ENCODE peak calls at places on chromosome 11, in five cellular contexts. One of them, this sample, is unnamed.

GRCh38 chr11:27362032-27362431 is 983 bp downstream of the CCDC34 start:
- DNase-seq in HCT116: no peak
- DNase-seq in HepG2: no peak
- DNase-seq in K562: no peak
- DNase-seq in GM12878: no peak
- DNase-seq in this sample: no peak

GRCh38 chr11:5597953-5598352 is 1.5 kb downstream of the TRIM6 start:
- DNase-seq in HCT116: no peak
- DNase-seq in HepG2: no peak
- DNase-seq in K562: no peak
- DNase-seq in GM12878: no peak
- DNase-seq in this sample: no peak

GRCh38 chr11:1851437-1852180 is 1.3 kb upstream of the LSP1 start:
- DNase-seq in HCT116: no peak
- DNase-seq in HepG2: no peak
- DNase-seq in K562: no peak
- DNase-seq in GM12878: no peak
- DNase-seq in this sample: no peak

GRCh38 chr11:16876840-16877239 is 137.4 kb downstream of the PLEKHA7 start:
- DNase-seq in HCT116: no peak
- DNase-seq in HepG2: no peak
- DNase-seq in K562: no peak
- DNase-seq in GM12878: no peak
- DNase-seq in this sample: no peak

GRCh38 chr11:45538939-45539338 is 126.5 kb downstream of the CHST1 start:
- DNase-seq in HCT116: no peak
- DNase-seq in HepG2: no peak
- DNase-seq in K562: no peak
- DNase-seq in GM12878: no peak
- DNase-seq in this sample: no peak

GRCh38 chr11:95545116-95545875 is 244.3 kb downstream of the FAM76B start:
- DNase-seq in HCT116: peak; percentile 2
- DNase-seq in HepG2: no peak
- DNase-seq in K562: peak; percentile 29
- DNase-seq in GM12878: no peak
- DNase-seq in this sample: no peak

GRCh38 chr11:114026355-114026754 is 33.2 kb upstream of the ZBTB16 start:
- DNase-seq in HCT116: no peak
- DNase-seq in HepG2: peak; percentile 18
- DNase-seq in K562: peak; percentile 52
- DNase-seq in GM12878: no peak
- DNase-seq in this sample: peak; percentile 10

GRCh38 chr11:129287920-129288319 is 87.7 kb upstream of the BARX2 start:
- DNase-seq in HCT116: no peak
- DNase-seq in HepG2: no peak
- DNase-seq in K562: no peak
- DNase-seq in GM12878: no peak
- DNase-seq in this sample: no peak

GRCh38 chr11:119673389-119674336 is 55.3 kb downstream of the NECTIN1 start:
- DNase-seq in HCT116: no peak
- DNase-seq in HepG2: no peak
- DNase-seq in K562: no peak
- DNase-seq in GM12878: peak; percentile 88
- DNase-seq in this sample: no peak

GRCh38 chr11:126288237-126288636 is 5.3 kb downstream of the TIRAP start:
- DNase-seq in HCT116: no peak
- DNase-seq in HepG2: no peak
- DNase-seq in K562: no peak
- DNase-seq in GM12878: no peak
- DNase-seq in this sample: no peak

GRCh38 chr11:57800444-57801184 is 39.0 kb downstream of the CTNND1 start:
- DNase-seq in HCT116: peak; percentile 51
- DNase-seq in HepG2: peak; percentile 98
- DNase-seq in K562: peak; percentile 70
- DNase-seq in GM12878: peak; percentile 56
- DNase-seq in this sample: no peak

GRCh38 chr11:64745219-64745522 is 1.2 kb upstream of the RASGRP2 start:
- DNase-seq in HCT116: no peak
- DNase-seq in HepG2: no peak
- DNase-seq in K562: no peak
- DNase-seq in GM12878: no peak
- DNase-seq in this sample: no peak

GRCh38 chr11:64745523-64746328 is 1.8 kb upstream of the RASGRP2 start:
- DNase-seq in HCT116: no peak
- DNase-seq in HepG2: no peak
- DNase-seq in K562: peak; percentile 91
- DNase-seq in GM12878: no peak
- DNase-seq in this sample: no peak

GRCh38 chr11:64747961-64748715 is 4.2 kb upstream of the RASGRP2 start:
- DNase-seq in HCT116: no peak
- DNase-seq in HepG2: no peak
- DNase-seq in K562: no peak
- DNase-seq in GM12878: no peak
- DNase-seq in this sample: no peak

GRCh38 chr11:64744544-64745218 is 739 bp upstream of the RASGRP2 start:
- DNase-seq in HCT116: no peak
- DNase-seq in HepG2: no peak
- DNase-seq in K562: peak; percentile 88
- DNase-seq in GM12878: no peak
- DNase-seq in this sample: no peak

GRCh38 chr11:64746486-64746885 is 2.5 kb upstream of the RASGRP2 start:
- DNase-seq in HCT116: no peak
- DNase-seq in HepG2: no peak
- DNase-seq in K562: no peak
- DNase-seq in GM12878: no peak
- DNase-seq in this sample: no peak
- H2AFZ ChIP-seq in HCT116: no peak overlapping the region
- H2AFZ ChIP-seq in HepG2: no peak overlapping the region
- H2AFZ ChIP-seq in K562: peak overlapping the region; percentile 39
- H2AFZ ChIP-seq in GM12878: no peak overlapping the region
- H2AFZ ChIP-seq in this sample: no peak overlapping the region

GRCh38 chr11:47331454-47332302 is 20.8 kb downstream of the MYBPC3 start:
- DNase-seq in HCT116: no peak
- DNase-seq in HepG2: no peak
- DNase-seq in K562: no peak
- DNase-seq in GM12878: no peak
- DNase-seq in this sample: no peak

GRCh38 chr11:47332303-47332711 is 20.2 kb downstream of the MYBPC3 start:
- DNase-seq in HCT116: no peak
- DNase-seq in HepG2: no peak
- DNase-seq in K562: no peak
- DNase-seq in GM12878: no peak
- DNase-seq in this sample: no peak

GRCh38 chr11:47329431-47329993 is 23.0 kb downstream of the MYBPC3 start:
- DNase-seq in HCT116: no peak
- DNase-seq in HepG2: no peak
- DNase-seq in K562: no peak
- DNase-seq in GM12878: no peak
- DNase-seq in this sample: no peak

GRCh38 chr11:47328449-47329390 is 23.8 kb downstream of the MYBPC3 start:
- DNase-seq in HCT116: no peak
- DNase-seq in HepG2: no peak
- DNase-seq in K562: no peak
- DNase-seq in GM12878: peak; percentile 25
- DNase-seq in this sample: no peak

GRCh38 chr11:47330002-47330911 is 22.2 kb downstream of the MYBPC3 start:
- DNase-seq in HCT116: no peak
- DNase-seq in HepG2: no peak
- DNase-seq in K562: no peak
- DNase-seq in GM12878: no peak
- DNase-seq in this sample: no peak
- TF ChIP-seq ATF3 in HCT116: no peak
- TF ChIP-seq ATF3 in HepG2: no peak
- TF ChIP-seq ATF3 in K562: no peak
- TF ChIP-seq ATF3 in GM12878: no peak
- TF ChIP-seq ATF3 in this sample: no peak

DNA sequence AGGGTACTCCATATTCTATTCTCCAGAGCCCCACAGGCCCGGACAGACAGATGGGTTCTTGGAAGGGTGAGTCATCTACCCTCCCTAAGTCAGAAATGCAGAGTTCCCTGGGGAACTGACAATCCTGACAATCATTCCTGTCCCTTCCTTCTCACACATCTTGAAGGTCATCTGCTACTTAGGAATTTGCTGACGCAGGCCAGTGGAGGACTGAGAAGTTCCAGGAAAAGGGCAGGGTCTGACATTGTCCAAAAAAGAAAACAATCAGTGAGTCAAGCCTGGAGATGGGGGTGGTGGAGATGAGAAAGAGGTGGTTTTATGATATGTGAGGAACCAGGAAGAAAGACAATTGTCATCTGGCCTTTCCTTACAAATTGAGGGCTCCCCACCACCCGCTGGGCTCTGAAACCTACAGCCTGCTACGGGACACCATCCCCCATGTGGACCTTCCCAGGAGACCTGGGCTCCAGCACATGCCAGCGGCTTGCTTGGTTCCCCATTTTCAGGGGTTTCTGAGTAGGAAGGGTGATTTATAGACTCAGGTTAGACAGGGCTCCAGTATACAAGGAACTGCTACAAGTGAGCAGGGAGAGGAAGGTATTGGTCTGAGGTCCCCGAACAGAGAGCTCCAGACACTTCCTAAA is 12.9 kb downstream of the CD59 start:
- DNase-seq in HCT116: peak; percentile 72
- DNase-seq in HepG2: no peak
- DNase-seq in K562: peak; percentile 63
- DNase-seq in GM12878: no peak
- DNase-seq in this sample: no peak
- TF ChIP-seq SRF in HCT116: no peak
- TF ChIP-seq SRF in HepG2: no peak
- TF ChIP-seq SRF in K562: no peak
- TF ChIP-seq SRF in GM12878: no peak
- TF ChIP-seq SRF in this sample: no peak

GRCh38 chr11:13862845-13863392 is 99.6 kb upstream of the SPON1 start:
- DNase-seq in HCT116: no peak
- DNase-seq in HepG2: no peak
- DNase-seq in K562: no peak
- DNase-seq in GM12878: no peak
- DNase-seq in this sample: no peak
- H2AFZ ChIP-seq in HCT116: no peak overlapping the region
- H2AFZ ChIP-seq in HepG2: no peak overlapping the region
- H2AFZ ChIP-seq in K562: no peak overlapping the region
- H2AFZ ChIP-seq in GM12878: no peak overlapping the region
- H2AFZ ChIP-seq in this sample: no peak overlapping the region

GRCh38 chr11:77883775-77884174 is 62.8 kb downstream of the AAMDC start:
- DNase-seq in HCT116: no peak
- DNase-seq in HepG2: no peak
- DNase-seq in K562: no peak
- DNase-seq in GM12878: no peak
- DNase-seq in this sample: no peak
- TF ChIP-seq ATF3 in HCT116: no peak
- TF ChIP-seq ATF3 in HepG2: no peak
- TF ChIP-seq ATF3 in K562: no peak
- TF ChIP-seq ATF3 in GM12878: no peak
- TF ChIP-seq ATF3 in this sample: no peak

DNA sequence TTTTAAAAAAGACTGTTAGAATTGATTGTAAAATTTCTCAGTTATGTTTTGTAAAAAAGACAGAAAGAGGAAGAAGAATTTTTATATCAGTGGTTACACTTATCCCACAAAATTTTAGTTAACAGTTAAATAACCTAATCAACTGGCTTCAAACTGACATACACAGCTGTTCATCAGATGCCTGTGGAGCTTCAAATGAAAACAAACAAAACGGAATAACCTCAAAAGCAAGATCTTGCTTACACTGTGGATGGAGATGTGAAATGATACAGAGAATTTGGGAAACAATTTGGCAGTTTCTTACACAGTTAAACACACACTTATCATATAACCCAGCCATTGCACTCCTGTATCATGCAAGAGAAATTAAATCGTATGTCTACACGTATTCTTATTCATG is 520.9 kb downstream of the ETS1 start:
- DNase-seq in HCT116: no peak
- DNase-seq in HepG2: no peak
- DNase-seq in K562: no peak
- DNase-seq in GM12878: no peak
- DNase-seq in this sample: no peak
- TF ChIP-seq SRF in HCT116: no peak
- TF ChIP-seq SRF in HepG2: no peak
- TF ChIP-seq SRF in K562: no peak
- TF ChIP-seq SRF in GM12878: no peak
- TF ChIP-seq SRF in this sample: no peak

DNA sequence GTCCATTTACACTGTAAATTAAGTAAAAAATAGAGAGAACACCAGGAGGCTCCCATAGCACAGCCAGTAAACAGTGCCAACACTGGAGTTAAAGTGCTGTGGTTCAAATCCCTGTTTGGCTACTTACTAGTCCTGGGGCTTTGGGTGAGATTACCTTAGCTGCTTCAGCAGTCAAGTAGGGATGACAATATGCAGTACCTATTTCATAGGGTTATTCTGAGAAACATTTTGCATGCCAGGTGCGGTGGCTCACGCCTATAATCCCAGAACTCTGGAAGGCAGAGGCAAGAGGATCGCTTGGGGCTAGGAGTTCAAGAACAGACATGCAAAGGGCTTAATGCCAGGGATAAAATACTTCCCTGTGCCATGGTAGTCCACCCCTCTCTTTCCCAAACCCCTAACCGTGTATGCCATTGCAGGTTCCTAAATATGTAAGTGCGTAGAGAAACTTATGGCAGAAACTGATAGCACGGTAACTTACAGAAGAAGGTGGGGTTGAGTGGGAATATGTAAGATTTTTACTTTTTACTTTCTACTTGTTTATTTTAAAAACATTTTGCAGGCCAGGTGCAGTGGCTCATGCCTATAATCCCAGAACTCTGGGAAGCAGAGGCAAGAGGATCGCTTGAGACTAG is 86.4 kb upstream of the PICALM start:
- DNase-seq in HCT116: no peak
- DNase-seq in HepG2: no peak
- DNase-seq in K562: peak; percentile 60
- DNase-seq in GM12878: no peak
- DNase-seq in this sample: no peak
- H2AFZ ChIP-seq in HCT116: no peak overlapping the region
- H2AFZ ChIP-seq in HepG2: no peak overlapping the region
- H2AFZ ChIP-seq in K562: peak overlapping the region; percentile 73
- H2AFZ ChIP-seq in GM12878: no peak overlapping the region
- H2AFZ ChIP-seq in this sample: no peak overlapping the region